ENCODE peak calls at places on chromosomes 11 and 22, in nine cellular contexts. One of them, this sample, is unnamed.

GRCh38 chr11:44950036-44950624 is 553 bp downstream of the TP53I11 start:
- DNase-seq in upper lobe of left lung: peak; percentile 89
- DNase-seq in uterus: peak; percentile 42
- DNase-seq in IMR-90: no peak
- DNase-seq in HCT116: no peak
- DNase-seq in A549: no peak
- DNase-seq in Peyer's patch: peak; percentile 46
- DNase-seq in stomach: peak; percentile 38
- DNase-seq in adrenal gland: peak; percentile 19
- DNase-seq in this sample: no peak

GRCh38 chr22:41598081-41598480 is 8.4 kb upstream of the PMM1 start:
- DNase-seq in upper lobe of left lung: no peak
- DNase-seq in uterus: no peak
- DNase-seq in IMR-90: peak; percentile 88
- DNase-seq in HCT116: no peak
- DNase-seq in A549: no peak
- DNase-seq in Peyer's patch: no peak
- DNase-seq in stomach: no peak
- DNase-seq in adrenal gland: peak; percentile 72
- DNase-seq in this sample: no peak

GRCh38 chr22:35596821-35597220 is 20.3 kb downstream of the MB start:
- DNase-seq in upper lobe of left lung: no peak
- DNase-seq in uterus: no peak
- DNase-seq in IMR-90: no peak
- DNase-seq in HCT116: no peak
- DNase-seq in A549: no peak
- DNase-seq in Peyer's patch: no peak
- DNase-seq in stomach: no peak
- DNase-seq in adrenal gland: peak; percentile 90
- DNase-seq in this sample: peak; percentile 92

GRCh38 chr11:19116315-19116970 is 525 bp upstream of the ZDHHC13 start:
- DNase-seq in upper lobe of left lung: no peak
- DNase-seq in uterus: no peak
- DNase-seq in IMR-90: no peak
- DNase-seq in HCT116: no peak
- DNase-seq in A549: no peak
- DNase-seq in Peyer's patch: peak; percentile 15
- DNase-seq in stomach: no peak
- DNase-seq in adrenal gland: no peak
- DNase-seq in this sample: no peak

GRCh38 chr22:46087816-46088277 is 62.5 kb upstream of the PPARA start:
- DNase-seq in upper lobe of left lung: peak; percentile 94
- DNase-seq in uterus: peak; percentile 94
- DNase-seq in IMR-90: peak; percentile 86
- DNase-seq in HCT116: no peak
- DNase-seq in A549: peak; percentile 67
- DNase-seq in Peyer's patch: peak; percentile 39
- DNase-seq in stomach: peak; percentile 88
- DNase-seq in adrenal gland: peak; percentile 95
- DNase-seq in this sample: peak; percentile 79

GRCh38 chr11:62573006-62573591 is 592 bp downstream of the EEF1G start:
- DNase-seq in upper lobe of left lung: no peak
- DNase-seq in uterus: no peak
- DNase-seq in IMR-90: no peak
- DNase-seq in HCT116: no peak
- DNase-seq in A549: no peak
- DNase-seq in Peyer's patch: no peak
- DNase-seq in stomach: no peak
- DNase-seq in adrenal gland: peak; percentile 44
- DNase-seq in this sample: no peak

GRCh38 chr22:43404673-43405385 is 7.0 kb upstream of the MPPED1 start:
- DNase-seq in upper lobe of left lung: peak; percentile 49
- DNase-seq in uterus: no peak
- DNase-seq in IMR-90: no peak
- DNase-seq in HCT116: no peak
- DNase-seq in A549: no peak
- DNase-seq in Peyer's patch: no peak
- DNase-seq in stomach: peak; percentile 49
- DNase-seq in adrenal gland: no peak
- DNase-seq in this sample: no peak

GRCh38 chr22:27918351-27919221 is 470 bp downstream of the PITPNB start:
- DNase-seq in upper lobe of left lung: peak; percentile 90
- DNase-seq in uterus: peak; percentile 55
- DNase-seq in IMR-90: peak; percentile 45
- DNase-seq in HCT116: no peak
- DNase-seq in A549: peak; percentile 41
- DNase-seq in Peyer's patch: peak; percentile 29
- DNase-seq in stomach: peak; percentile 33
- DNase-seq in adrenal gland: peak; percentile 63
- DNase-seq in this sample: peak; percentile 14

GRCh38 chr11:47179655-47179991 is 2.9 kb upstream of the ARFGAP2 start:
- DNase-seq in upper lobe of left lung: no peak
- DNase-seq in uterus: no peak
- DNase-seq in IMR-90: peak; percentile 35
- DNase-seq in HCT116: no peak
- DNase-seq in A549: peak; percentile 70
- DNase-seq in Peyer's patch: peak; percentile 24
- DNase-seq in stomach: peak; percentile 40
- DNase-seq in adrenal gland: peak; percentile 65
- DNase-seq in this sample: no peak

GRCh38 chr11:44950625-44951472 is at the start of gene TP53I11:
- DNase-seq in upper lobe of left lung: peak; percentile 97
- DNase-seq in uterus: peak; percentile 81
- DNase-seq in IMR-90: peak; percentile 60
- DNase-seq in HCT116: peak; percentile 48
- DNase-seq in A549: peak; percentile 78
- DNase-seq in Peyer's patch: peak; percentile 64
- DNase-seq in stomach: peak; percentile 83
- DNase-seq in adrenal gland: peak; percentile 75
- DNase-seq in this sample: peak; percentile 37

GRCh38 chr11:121240650-121241299 is 51.8 kb upstream of the SC5D start:
- DNase-seq in upper lobe of left lung: no peak
- DNase-seq in uterus: no peak
- DNase-seq in IMR-90: no peak
- DNase-seq in HCT116: no peak
- DNase-seq in A549: no peak
- DNase-seq in Peyer's patch: no peak
- DNase-seq in stomach: no peak
- DNase-seq in adrenal gland: no peak
- DNase-seq in this sample: no peak
- H3K4me1 ChIP-seq in upper lobe of left lung: no peaks in the 10 kb centered on the region
- H3K4me1 ChIP-seq in uterus: no peaks in the 10 kb centered on the region
- H3K4me1 ChIP-seq in IMR-90: peaks cover 2% of the 10 kb centered on the region
- H3K4me1 ChIP-seq in HCT116: no peaks in the 10 kb centered on the region
- H3K4me1 ChIP-seq in A549: no peaks in the 10 kb centered on the region
- H3K4me1 ChIP-seq in Peyer's patch: no peaks in the 10 kb centered on the region
- H3K4me1 ChIP-seq in stomach: no peaks in the 10 kb centered on the region
- H3K4me1 ChIP-seq in adrenal gland: no peaks in the 10 kb centered on the region
- H3K4me1 ChIP-seq in this sample: no peaks in the 10 kb centered on the region

GRCh38 chr11:107564877-107565218 is 687 bp downstream of the ALKBH8 start:
- DNase-seq in upper lobe of left lung: no peak
- DNase-seq in uterus: no peak
- DNase-seq in IMR-90: no peak
- DNase-seq in HCT116: no peak
- DNase-seq in A549: no peak
- DNase-seq in Peyer's patch: no peak
- DNase-seq in stomach: no peak
- DNase-seq in adrenal gland: no peak
- DNase-seq in this sample: no peak

GRCh38 chr11:107563702-107564101 is 1.8 kb downstream of the ALKBH8 start:
- DNase-seq in upper lobe of left lung: no peak
- DNase-seq in uterus: peak; percentile 28
- DNase-seq in IMR-90: peak; percentile 66
- DNase-seq in HCT116: peak; percentile 72
- DNase-seq in A549: peak; percentile 44
- DNase-seq in Peyer's patch: peak; percentile 34
- DNase-seq in stomach: no peak
- DNase-seq in adrenal gland: peak; percentile 49
- DNase-seq in this sample: peak; percentile 17

GRCh38 chr11:107567739-107568335 is 2.3 kb upstream of the ALKBH8 start:
- DNase-seq in upper lobe of left lung: no peak
- DNase-seq in uterus: no peak
- DNase-seq in IMR-90: no peak
- DNase-seq in HCT116: no peak
- DNase-seq in A549: no peak
- DNase-seq in Peyer's patch: no peak
- DNase-seq in stomach: no peak
- DNase-seq in adrenal gland: no peak
- DNase-seq in this sample: no peak

GRCh38 chr11:107566569-107566968 is 1.0 kb upstream of the ALKBH8 start:
- DNase-seq in upper lobe of left lung: no peak
- DNase-seq in uterus: no peak
- DNase-seq in IMR-90: no peak
- DNase-seq in HCT116: no peak
- DNase-seq in A549: no peak
- DNase-seq in Peyer's patch: no peak
- DNase-seq in stomach: no peak
- DNase-seq in adrenal gland: no peak
- DNase-seq in this sample: no peak

DNA sequence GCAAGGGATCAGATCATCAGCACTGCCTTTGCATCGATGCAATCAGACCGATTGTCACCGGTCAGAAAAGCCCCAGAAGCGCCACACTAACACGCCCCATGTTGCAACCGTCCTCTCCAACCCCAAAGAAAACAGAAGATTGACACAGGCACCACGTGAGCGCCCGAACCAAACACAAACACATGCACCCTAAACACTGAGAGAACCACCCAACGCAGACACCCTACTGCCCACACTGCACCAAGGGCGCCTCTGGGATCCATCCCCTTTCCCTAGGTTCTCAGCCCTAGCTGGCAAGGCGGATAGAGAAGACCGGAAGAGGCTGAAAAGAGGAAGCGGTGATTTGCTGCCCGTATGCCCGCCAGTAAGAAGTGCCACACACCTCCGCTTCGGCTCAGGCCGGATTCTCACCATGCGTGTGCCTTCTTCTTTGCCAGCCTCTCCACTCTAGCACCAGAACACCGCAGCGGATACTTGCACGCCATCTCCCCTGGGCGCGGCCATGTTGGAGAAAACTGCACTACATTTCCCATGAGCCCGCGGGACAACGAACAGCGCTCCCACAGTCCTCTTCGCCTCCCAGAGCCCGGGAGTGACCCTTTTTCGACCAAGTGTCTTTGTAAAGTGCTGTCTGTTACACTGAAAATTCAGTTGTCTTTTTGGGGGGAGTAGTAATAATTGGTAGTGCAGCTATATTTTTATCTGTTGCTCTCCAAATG is at the start of gene ALKBH8:
- DNase-seq in upper lobe of left lung: peak; percentile 56
- DNase-seq in uterus: peak; percentile 65
- DNase-seq in IMR-90: peak; percentile 58
- DNase-seq in HCT116: no peak
- DNase-seq in A549: peak; percentile 58
- DNase-seq in Peyer's patch: peak; percentile 78
- DNase-seq in stomach: peak; percentile 75
- DNase-seq in adrenal gland: peak; percentile 73
- DNase-seq in this sample: peak; percentile 59
- TF ChIP-seq POLR2A in upper lobe of left lung: no peak
- TF ChIP-seq POLR2A in uterus: no peak
- TF ChIP-seq POLR2A in IMR-90: no peak
- TF ChIP-seq POLR2A in HCT116: peak; percentile 43
- TF ChIP-seq POLR2A in A549: no peak
- TF ChIP-seq POLR2A in Peyer's patch: no peak
- TF ChIP-seq POLR2A in stomach: no peak
- TF ChIP-seq POLR2A in adrenal gland: no peak
- TF ChIP-seq POLR2A in this sample: no peak

GRCh38 chr11:10522921-10523320 is 18.1 kb downstream of the RNF141 start:
- DNase-seq in upper lobe of left lung: no peak
- DNase-seq in uterus: peak; percentile 33
- DNase-seq in IMR-90: no peak
- DNase-seq in HCT116: no peak
- DNase-seq in A549: no peak
- DNase-seq in Peyer's patch: no peak
- DNase-seq in stomach: no peak
- DNase-seq in adrenal gland: no peak
- DNase-seq in this sample: no peak
- H3K4me1 ChIP-seq in upper lobe of left lung: peaks cover 6% of the 10 kb centered on the region
- H3K4me1 ChIP-seq in uterus: no peaks in the 10 kb centered on the region
- H3K4me1 ChIP-seq in IMR-90: peaks cover 13% of the 10 kb centered on the region
- H3K4me1 ChIP-seq in HCT116: peaks cover 68% of the 10 kb centered on the region
- H3K4me1 ChIP-seq in A549: peaks cover 24% of the 10 kb centered on the region
- H3K4me1 ChIP-seq in Peyer's patch: peaks cover 4% of the 10 kb centered on the region
- H3K4me1 ChIP-seq in stomach: no peaks in the 10 kb centered on the region
- H3K4me1 ChIP-seq in adrenal gland: peaks cover 21% of the 10 kb centered on the region
- H3K4me1 ChIP-seq in this sample: peaks cover 21% of the 10 kb centered on the region

GRCh38 chr22:31945971-31946680 is 1.8 kb downstream of the YWHAH start:
- DNase-seq in upper lobe of left lung: no peak
- DNase-seq in uterus: no peak
- DNase-seq in IMR-90: peak; percentile 31
- DNase-seq in HCT116: no peak
- DNase-seq in A549: no peak
- DNase-seq in Peyer's patch: peak; percentile 20
- DNase-seq in stomach: no peak
- DNase-seq in adrenal gland: no peak
- DNase-seq in this sample: no peak

GRCh38 chr22:31945478-31945815 is 1.1 kb downstream of the YWHAH start:
- DNase-seq in upper lobe of left lung: no peak
- DNase-seq in uterus: no peak
- DNase-seq in IMR-90: no peak
- DNase-seq in HCT116: no peak
- DNase-seq in A549: no peak
- DNase-seq in Peyer's patch: peak; percentile 26
- DNase-seq in stomach: no peak
- DNase-seq in adrenal gland: no peak
- DNase-seq in this sample: no peak

GRCh38 chr22:31943206-31943975 is 944 bp upstream of the YWHAH start:
- DNase-seq in upper lobe of left lung: no peak
- DNase-seq in uterus: peak; percentile 21
- DNase-seq in IMR-90: no peak
- DNase-seq in HCT116: no peak
- DNase-seq in A549: no peak
- DNase-seq in Peyer's patch: no peak
- DNase-seq in stomach: no peak
- DNase-seq in adrenal gland: no peak
- DNase-seq in this sample: no peak

GRCh38 chr22:31944700-31945477 is 554 bp downstream of the YWHAH start:
- DNase-seq in upper lobe of left lung: peak; percentile 60
- DNase-seq in uterus: no peak
- DNase-seq in IMR-90: no peak
- DNase-seq in HCT116: no peak
- DNase-seq in A549: no peak
- DNase-seq in Peyer's patch: peak; percentile 45
- DNase-seq in stomach: peak; percentile 52
- DNase-seq in adrenal gland: peak; percentile 47
- DNase-seq in this sample: no peak

DNA sequence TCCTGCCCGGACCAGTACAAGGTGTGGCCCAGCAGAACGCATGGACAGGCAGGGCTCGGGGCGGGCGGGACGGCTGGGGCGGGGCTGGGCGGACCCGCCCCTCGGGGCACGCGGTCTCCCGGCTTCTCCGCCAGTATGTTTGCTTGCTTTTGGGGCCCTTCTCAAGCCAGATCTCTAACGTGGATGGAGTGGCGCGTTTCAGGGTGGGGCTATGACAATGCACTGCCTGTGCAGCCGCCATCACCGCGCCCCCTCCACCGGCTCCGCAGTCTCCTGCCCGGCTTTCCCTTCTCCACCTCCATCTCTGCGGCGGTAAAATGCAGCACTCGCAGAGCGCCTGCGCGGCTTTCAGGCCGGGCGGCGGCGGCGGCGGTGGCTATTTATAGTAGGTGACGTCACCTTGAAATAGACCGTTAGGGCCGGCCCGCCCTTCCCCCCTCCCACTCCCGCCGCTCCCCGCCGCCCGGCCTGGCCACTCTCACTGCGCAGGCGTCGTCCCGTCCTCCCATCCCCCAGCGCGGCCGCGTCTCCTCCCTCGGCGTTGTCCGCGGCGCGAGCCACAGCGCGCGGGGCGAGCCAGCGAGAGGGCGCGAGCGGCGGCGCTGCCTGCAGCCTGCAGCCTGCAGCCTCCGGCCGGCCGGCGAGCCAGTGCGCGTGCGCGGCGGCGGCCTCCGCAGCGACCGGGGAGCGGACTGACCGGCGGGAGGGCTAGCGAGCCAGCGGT is at the start of gene YWHAH:
- DNase-seq in upper lobe of left lung: peak; percentile 99
- DNase-seq in uterus: peak; percentile 97
- DNase-seq in IMR-90: peak; percentile 89
- DNase-seq in HCT116: peak; percentile 71
- DNase-seq in A549: peak; percentile 92
- DNase-seq in Peyer's patch: peak; percentile 91
- DNase-seq in stomach: peak; percentile 97
- DNase-seq in adrenal gland: peak; percentile 97
- DNase-seq in this sample: peak; percentile 94
- TF ChIP-seq POLR2A in upper lobe of left lung: peak; percentile 91
- TF ChIP-seq POLR2A in uterus: peak; percentile 98
- TF ChIP-seq POLR2A in IMR-90: peak; percentile 97
- TF ChIP-seq POLR2A in HCT116: peak; percentile 97
- TF ChIP-seq POLR2A in A549: peak; percentile 95
- TF ChIP-seq POLR2A in Peyer's patch: peak; percentile 45
- TF ChIP-seq POLR2A in stomach: no peak
- TF ChIP-seq POLR2A in adrenal gland: peak; percentile 98
- TF ChIP-seq POLR2A in this sample: peak; percentile 96